ENCODE peak calls at places on chromosomes 4 and X, in six cellular contexts. One of them, this sample, is unnamed.

GRCh38 chrX:87583679-87584078 is 66.1 kb downstream of the KLHL4 start:
- DNase-seq in iris pigment epithelial cell: peak; percentile 32
- DNase-seq in T-helper 9 cell: no peak
- DNase-seq in naive thymus-derived CD8-positive, alpha-beta T cell: no peak
- DNase-seq in neural crest cell: peak; percentile 25
- DNase-seq in substantia nigra: no peak
- DNase-seq in this sample: no peak

GRCh38 chrX:152810403-152810802 is 20.2 kb downstream of the CETN2 start:
- DNase-seq in iris pigment epithelial cell: no peak
- DNase-seq in T-helper 9 cell: no peak
- DNase-seq in naive thymus-derived CD8-positive, alpha-beta T cell: no peak
- DNase-seq in neural crest cell: no peak
- DNase-seq in substantia nigra: no peak
- DNase-seq in this sample: no peak

GRCh38 chr4:45453258-45453841 is 670.5 kb downstream of the GABRG1 start:
- DNase-seq in iris pigment epithelial cell: peak; percentile 8
- DNase-seq in T-helper 9 cell: no peak
- DNase-seq in naive thymus-derived CD8-positive, alpha-beta T cell: no peak
- DNase-seq in neural crest cell: no peak
- DNase-seq in substantia nigra: no peak
- DNase-seq in this sample: peak; percentile 42

GRCh38 chrX:18449271-18449670 is 23.9 kb downstream of the CDKL5 start:
- DNase-seq in iris pigment epithelial cell: no peak
- DNase-seq in T-helper 9 cell: no peak
- DNase-seq in naive thymus-derived CD8-positive, alpha-beta T cell: no peak
- DNase-seq in neural crest cell: no peak
- DNase-seq in substantia nigra: no peak
- DNase-seq in this sample: no peak

GRCh38 chrX:103644125-103644524 is 15.3 kb downstream of the TCEAL1 start:
- DNase-seq in iris pigment epithelial cell: no peak
- DNase-seq in T-helper 9 cell: no peak
- DNase-seq in naive thymus-derived CD8-positive, alpha-beta T cell: no peak
- DNase-seq in neural crest cell: no peak
- DNase-seq in substantia nigra: no peak
- DNase-seq in this sample: no peak

GRCh38 chrX:71053217-71053621 is 14.9 kb downstream of the SNX12 start:
- DNase-seq in iris pigment epithelial cell: peak; percentile 28
- DNase-seq in T-helper 9 cell: no peak
- DNase-seq in naive thymus-derived CD8-positive, alpha-beta T cell: no peak
- DNase-seq in neural crest cell: no peak
- DNase-seq in substantia nigra: no peak
- DNase-seq in this sample: peak; percentile 16

GRCh38 chr4:2961411-2962098 is 1.7 kb downstream of the NOP14 start:
- DNase-seq in iris pigment epithelial cell: no peak
- DNase-seq in T-helper 9 cell: no peak
- DNase-seq in naive thymus-derived CD8-positive, alpha-beta T cell: peak; percentile 21
- DNase-seq in neural crest cell: no peak
- DNase-seq in substantia nigra: no peak
- DNase-seq in this sample: no peak

GRCh38 chr4:47855350-47855749 is 17.5 kb upstream of the CORIN start:
- DNase-seq in iris pigment epithelial cell: peak; percentile 87
- DNase-seq in T-helper 9 cell: no peak
- DNase-seq in naive thymus-derived CD8-positive, alpha-beta T cell: no peak
- DNase-seq in neural crest cell: no peak
- DNase-seq in substantia nigra: no peak
- DNase-seq in this sample: no peak

GRCh38 chr4:113639311-113639710 is 122.2 kb downstream of the CAMK2D start:
- DNase-seq in iris pigment epithelial cell: no peak
- DNase-seq in T-helper 9 cell: no peak
- DNase-seq in naive thymus-derived CD8-positive, alpha-beta T cell: no peak
- DNase-seq in neural crest cell: no peak
- DNase-seq in substantia nigra: no peak
- DNase-seq in this sample: peak; percentile 49

GRCh38 chrX:130902446-130902782 is 595 bp downstream of the ENOX2 start:
- DNase-seq in iris pigment epithelial cell: no peak
- DNase-seq in T-helper 9 cell: no peak
- DNase-seq in naive thymus-derived CD8-positive, alpha-beta T cell: no peak
- DNase-seq in neural crest cell: no peak
- DNase-seq in substantia nigra: no peak
- DNase-seq in this sample: no peak

GRCh38 chr4:26081795-26082498 is 167.9 kb downstream of the SMIM20 start:
- DNase-seq in iris pigment epithelial cell: peak; percentile 47
- DNase-seq in T-helper 9 cell: no peak
- DNase-seq in naive thymus-derived CD8-positive, alpha-beta T cell: peak; percentile 15
- DNase-seq in neural crest cell: no peak
- DNase-seq in substantia nigra: no peak
- DNase-seq in this sample: peak; percentile 66

GRCh38 chr4:88697588-88698329 is at the start of gene NAP1L5:
- DNase-seq in iris pigment epithelial cell: peak; percentile 84
- DNase-seq in T-helper 9 cell: peak; percentile 62
- DNase-seq in naive thymus-derived CD8-positive, alpha-beta T cell: peak; percentile 84
- DNase-seq in neural crest cell: peak; percentile 31
- DNase-seq in substantia nigra: peak; percentile 12
- DNase-seq in this sample: peak; percentile 81

GRCh38 chrX:78103656-78104446 is at the start of gene PGK1:
- DNase-seq in iris pigment epithelial cell: peak; percentile 98
- DNase-seq in T-helper 9 cell: peak; percentile 85
- DNase-seq in naive thymus-derived CD8-positive, alpha-beta T cell: peak; percentile 93
- DNase-seq in neural crest cell: peak; percentile 67
- DNase-seq in substantia nigra: peak; percentile 78
- DNase-seq in this sample: peak; percentile 97

GRCh38 chr4:89212666-89213381 is 94.8 kb downstream of the GPRIN3 start:
- DNase-seq in iris pigment epithelial cell: peak; percentile 18
- DNase-seq in T-helper 9 cell: no peak
- DNase-seq in naive thymus-derived CD8-positive, alpha-beta T cell: no peak
- DNase-seq in neural crest cell: no peak
- DNase-seq in substantia nigra: no peak
- DNase-seq in this sample: peak; percentile 69

GRCh38 chr4:37890501-37891220 is at the start of gene TBC1D1:
- DNase-seq in iris pigment epithelial cell: no peak
- DNase-seq in T-helper 9 cell: peak; percentile 4
- DNase-seq in naive thymus-derived CD8-positive, alpha-beta T cell: peak; percentile 28
- DNase-seq in neural crest cell: no peak
- DNase-seq in substantia nigra: peak; percentile 5
- DNase-seq in this sample: peak; percentile 38